ENCODE peak calls at places on chromosome 9, in eight cellular contexts. L is neural progenitor cell, H is lung, G is HEK293T, M is ureter, W is OCI-LY7, P is NCI-H1092 treated with DMSO at 0.1 percent for 48 hours, R is T-helper 2 cell. D is an unnamed sample.

GRCh38 chr9:33823801-33824200 is 6.8 kb downstream of the UBE2R2 start:
- DNase-seq in P (no peak), L (no peak), H (no peak), M (no peak), W (no peak), R (no peak), G (no peak), D (no peak)

GRCh38 chr9:136095028-136095494 is at the start of gene NACC2:
- DNase-seq in M (no peak), W (no peak), P (no peak), R (peak), H (no peak), G (peak), L (peak), D (peak)

GRCh38 chr9:98468567-98469239 is 213.3 kb upstream of the TBC1D2 start:
- DNase-seq in L (no peak), W (no peak), P (no peak), H (no peak), R (no peak), M (no peak), G (no peak), D (no peak)

GRCh38 chr9:129620669-129621295 is at the start of gene C9orf50:
- DNase-seq in R (no peak), M (no peak), H (no peak), L (no peak), W (no peak), G (no peak), P (peak), D (no peak)

GRCh38 chr9:79222483-79222882 is 349.3 kb upstream of the TLE4 start:
- DNase-seq in L (no peak), H (no peak), P (no peak), M (no peak), G (no peak), W (no peak), R (no peak), D (no peak)

GRCh38 chr9:130240410-130241197 is 25.0 kb upstream of the HMCN2 start:
- DNase-seq in R (peak), L (peak), P (peak), G (peak), H (peak), W (peak), M (no peak), D (peak)

GRCh38 chr9:3956081-3956701 is 343.7 kb downstream of the GLIS3 start:
- DNase-seq in W (no peak), G (no peak), L (no peak), M (no peak), P (no peak), R (no peak), H (no peak), D (no peak)

GRCh38 chr9:134895103-134895502 is 14.5 kb downstream of the FCN2 start:
- DNase-seq in G (no peak), W (no peak), L (no peak), R (no peak), H (no peak), P (no peak), M (no peak), D (no peak)

GRCh38 chr9:80378669-80379293 is 807.0 kb downstream of the TLE4 start:
- DNase-seq in L (no peak), M (no peak), G (no peak), R (no peak), P (no peak), W (no peak), H (no peak), D (no peak)

D was measured in WTC11.